ENCODE peak calls at places on chromosomes 7 and 10, in ten cellular contexts. L, J, X, E, H, R, F, G, W and T are unnamed samples.

GRCh38 chr7:142690554-142691182 is 58.6 kb upstream of the PRSS1 start:
- DNase-seq in H (no peak), J (no peak), L (no peak), G (no peak), W (no peak), R (no peak), X (no peak), E (no peak), F (no peak), T (no peak)

GRCh38 chr10:126872768-126873167 is 32.5 kb upstream of the DOCK1 start:
- DNase-seq in X (peak; percentile 11), H (peak; percentile 56), R (no peak), L (no peak), W (no peak), J (no peak), G (no peak), E (no peak), F (no peak), T (peak; percentile 16)

GRCh38 chr10:129514568-129515451 is 47.8 kb downstream of the MGMT start:
- DNase-seq in H (no peak), R (no peak), W (no peak), X (no peak), E (no peak), J (no peak), L (no peak), F (no peak), G (peak; percentile 68), T (no peak)

GRCh38 chr7:105027176-105027853 is 13.3 kb downstream of the KMT2E start:
- DNase-seq in F (no peak), R (no peak), H (no peak), J (no peak), W (no peak), L (no peak), E (no peak), G (no peak), X (no peak), T (no peak)

GRCh38 chr10:133388973-133389818 is 4.8 kb upstream of the MTG1 start:
- DNase-seq in X (no peak), H (peak; percentile 82), F (no peak), R (no peak), G (peak; percentile 91), L (no peak), E (no peak), W (no peak), J (peak; percentile 98), T (no peak)

GRCh38 chr7:69599879-69600764 is 1.8 kb downstream of the AUTS2 start:
- DNase-seq in R (no peak), L (no peak), J (peak; percentile 36), X (peak; percentile 40), G (peak; percentile 76), F (peak; percentile 74), W (no peak), H (no peak), E (no peak), T (peak; percentile 15)

GRCh38 chr7:140165422-140165821 is 11.4 kb downstream of the KDM7A start:
- DNase-seq in X (no peak), H (no peak), F (no peak), E (peak; percentile 46), R (no peak), W (no peak), L (peak; percentile 89), G (no peak), J (no peak), T (peak; percentile 91)

GRCh38 chr10:119139464-119140067 is 25.9 kb downstream of the SFXN4 start:
- DNase-seq in R (no peak), F (no peak), W (peak; percentile 8), G (peak; percentile 88), J (peak; percentile 43), L (peak; percentile 35), H (no peak), E (no peak), X (peak; percentile 11), T (peak; percentile 47)

GRCh38 chr7:112939589-112940313 is 146.9 kb downstream of the GPR85 start:
- DNase-seq in E (peak; percentile 97), H (peak; percentile 100), G (peak; percentile 100), R (peak; percentile 97), X (peak; percentile 99), L (peak; percentile 99), J (peak; percentile 99), F (peak; percentile 100), W (peak; percentile 99), T (peak; percentile 100)

GRCh38 chr7:112938895-112939588 is 147.6 kb downstream of the GPR85 start:
- DNase-seq in X (peak; percentile 58), H (peak; percentile 85), G (peak; percentile 77), E (no peak), F (peak; percentile 39), R (no peak), W (no peak), J (no peak), L (peak; percentile 20), T (peak; percentile 70)

GRCh38 chr7:112933598-112933997 is 143.4 kb upstream of the TMEM168 start:
- DNase-seq in H (no peak), W (no peak), G (no peak), L (no peak), R (no peak), J (no peak), F (no peak), X (no peak), E (no peak), T (no peak)

GRCh38 chr7:112940314-112940732 is 146.3 kb downstream of the GPR85 start:
- DNase-seq in F (no peak), X (no peak), J (no peak), G (no peak), H (no peak), W (no peak), R (no peak), L (no peak), E (no peak), T (no peak)

DNA sequence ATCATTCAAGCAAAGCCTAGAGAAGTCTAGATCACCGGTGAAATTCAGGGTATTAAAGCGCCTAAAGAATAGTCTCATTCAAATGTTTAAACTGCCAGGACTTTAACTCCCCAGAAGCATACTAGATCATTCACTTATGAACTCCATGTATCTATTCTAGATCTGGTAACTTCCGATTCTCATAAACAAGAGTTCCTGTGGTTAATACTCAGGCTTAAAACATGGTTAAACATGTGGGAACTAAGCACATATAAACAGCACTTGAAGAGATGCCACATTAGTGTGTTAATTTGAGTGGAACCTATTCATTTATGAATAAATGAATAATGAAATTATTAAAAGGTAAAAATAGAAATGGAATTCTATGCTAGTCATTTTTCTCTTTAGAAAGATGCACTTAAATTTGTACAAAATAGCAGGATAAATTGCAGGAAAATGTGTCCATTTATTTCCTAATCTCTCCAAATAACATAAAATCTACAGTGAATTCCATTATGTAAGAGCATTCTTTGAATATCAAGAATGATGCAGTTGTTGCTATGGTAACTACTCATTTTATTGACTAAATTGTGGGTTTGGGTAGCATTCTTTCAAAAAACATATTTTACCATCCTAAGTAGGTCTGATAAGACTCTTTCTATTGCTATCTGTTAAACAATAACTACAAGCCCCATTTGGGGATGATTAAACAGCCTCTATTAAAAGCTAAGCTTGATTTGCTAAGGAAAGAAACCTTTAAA is 147.6 kb upstream of the TMEM168 start:
- DNase-seq in X (no peak), L (peak; percentile 45), E (no peak), G (no peak), W (no peak), H (no peak), J (no peak), F (no peak), R (no peak), T (peak; percentile 70)
- H3K4me3 ChIP-seq in X (no peak overlapping the region), L (no peak overlapping the region), E (peak overlapping the region; percentile 81), G (no peak overlapping the region), W (no peak overlapping the region), H (no peak overlapping the region), J (peak overlapping the region; percentile 65), F (peak overlapping the region; percentile 94), R (peak overlapping the region; percentile 93), T (peak overlapping the region; percentile 86)

GRCh38 chr10:12445701-12446334 is 96.5 kb downstream of the CAMK1D start:
- DNase-seq in L (no peak), J (no peak), R (no peak), F (no peak), E (no peak), X (no peak), G (no peak), W (no peak), H (no peak), T (no peak)

GRCh38 chr10:12444981-12445700 is 95.8 kb downstream of the CAMK1D start:
- DNase-seq in H (no peak), X (no peak), F (no peak), E (no peak), J (no peak), G (no peak), L (no peak), R (no peak), W (no peak), T (no peak)

GRCh38 chr10:12448340-12448728 is 99.0 kb downstream of the CAMK1D start:
- DNase-seq in H (no peak), R (no peak), X (no peak), G (no peak), E (no peak), F (no peak), J (no peak), W (no peak), L (no peak), T (no peak)

GRCh38 chr10:12443026-12443425 is 93.7 kb downstream of the CAMK1D start:
- DNase-seq in G (no peak), L (no peak), E (no peak), X (no peak), H (no peak), J (no peak), R (no peak), F (no peak), W (no peak), T (no peak)

GRCh38 chr10:12448729-12449391 is 99.5 kb downstream of the CAMK1D start:
- DNase-seq in J (peak; percentile 84), E (peak; percentile 69), X (no peak), R (no peak), L (peak; percentile 94), F (no peak), G (peak; percentile 85), W (peak; percentile 73), H (no peak), T (peak; percentile 87)
- H3K4me3 ChIP-seq in J (peak overlapping the region; percentile 48), E (no peak overlapping the region), X (no peak overlapping the region), R (no peak overlapping the region), L (peak overlapping the region; percentile 11), F (no peak overlapping the region), G (no peak overlapping the region), W (no peak overlapping the region), H (no peak overlapping the region), T (peak overlapping the region; percentile 39)

DNA sequence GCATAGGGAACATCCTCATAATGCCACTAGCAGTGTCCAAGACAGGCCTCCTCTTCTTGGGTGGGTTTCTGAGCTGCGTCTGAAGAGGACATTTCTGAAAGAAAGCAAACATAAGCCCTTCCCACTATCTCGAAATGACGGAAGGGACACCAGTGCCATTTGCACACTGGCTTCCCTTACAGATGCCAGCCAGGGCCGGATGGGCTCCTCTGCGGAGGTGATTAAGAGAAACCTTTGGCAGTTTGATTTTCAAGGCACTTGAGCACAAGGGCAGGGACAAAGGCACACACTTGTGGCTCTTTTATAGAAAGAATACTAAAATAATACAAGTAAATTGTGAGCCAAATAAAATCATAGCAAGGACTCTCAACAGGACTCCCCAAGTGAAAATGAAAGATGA is 106.6 kb upstream of the CELF2 start:
- DNase-seq in L (no peak), H (no peak), G (no peak), E (no peak), X (no peak), J (no peak), R (no peak), W (no peak), F (peak; percentile 58), T (no peak)
- H3K4me3 ChIP-seq in L (no peak overlapping the region), H (no peak overlapping the region), G (no peak overlapping the region), E (peak overlapping the region; percentile 48), X (no peak overlapping the region), J (no peak overlapping the region), R (peak overlapping the region; percentile 52), W (no peak overlapping the region), F (no peak overlapping the region), T (peak overlapping the region; percentile 69)

GRCh38 chr7:452230-452751 is 67.4 kb downstream of the PDGFA start:
- DNase-seq in F (peak; percentile 66), W (no peak), X (no peak), L (peak; percentile 49), G (peak; percentile 69), J (peak; percentile 20), R (no peak), H (no peak), E (no peak), T (peak; percentile 56)

GRCh38 chr7:452791-453455 is 66.7 kb downstream of the PDGFA start:
- DNase-seq in W (no peak), G (peak; percentile 69), X (no peak), F (peak; percentile 56), L (no peak), E (no peak), R (no peak), H (no peak), J (peak; percentile 13), T (no peak)

GRCh38 chr7:450036-450435 is 69.6 kb downstream of the PDGFA start:
- DNase-seq in W (no peak), J (no peak), R (no peak), H (no peak), L (no peak), F (peak; percentile 26), X (no peak), G (no peak), E (no peak), T (no peak)

GRCh38 chr7:450741-451140 is 68.9 kb downstream of the PDGFA start:
- DNase-seq in G (peak; percentile 51), W (no peak), L (no peak), X (no peak), J (no peak), H (no peak), R (no peak), F (peak; percentile 55), E (no peak), T (no peak)

GRCh38 chr7:451255-452229 is 68.1 kb downstream of the PDGFA start:
- DNase-seq in R (no peak), E (no peak), G (no peak), L (no peak), W (no peak), F (peak; percentile 43), X (no peak), J (peak; percentile 14), H (no peak), T (no peak)
- H3K4me3 ChIP-seq in R (no peak overlapping the region), E (no peak overlapping the region), G (no peak overlapping the region), L (no peak overlapping the region), W (no peak overlapping the region), F (no peak overlapping the region), X (no peak overlapping the region), J (no peak overlapping the region), H (no peak overlapping the region), T (no peak overlapping the region)